ENCODE peak calls at places on chromosome 12, in six cellular contexts. D is OCI-LY7, X is neural progenitor cell, S is IMR-90, B is hepatocyte, Q is GM23248. R is an unnamed sample.

GRCh38 chr12:111180830-111181726 is 187.8 kb downstream of the PHETA1 start:
- DNase-seq in Q (peak), D (no peak), B (peak), X (no peak), S (peak), R (no peak)

GRCh38 chr12:66633676-66634075 is 45.2 kb downstream of the GRIP1 start:
- DNase-seq in Q (no peak), S (no peak), X (no peak), D (no peak), B (no peak), R (peak)

GRCh38 chr12:95623554-95624170 is 72.4 kb upstream of the USP44 start:
- DNase-seq in X (peak), S (peak), Q (peak), B (peak), D (peak), R (no peak)

GRCh38 chr12:97022831-97023230 is 115.8 kb downstream of the NEDD1 start:
- DNase-seq in B (no peak), D (no peak), X (no peak), S (no peak), Q (no peak), R (no peak)

GRCh38 chr12:1797011-1797901 is 23.1 kb upstream of the LRTM2 start:
- DNase-seq in B (no peak), S (no peak), X (no peak), Q (peak), D (no peak), R (no peak)

GRCh38 chr12:40946612-40947194 is 241.4 kb upstream of the PDZRN4 start:
- DNase-seq in B (peak), X (peak), S (peak), D (peak), Q (peak), R (no peak)

GRCh38 chr12:6532051-6532926 is 2.0 kb upstream of the GAPDH start:
- DNase-seq in D (peak), Q (peak), X (peak), S (peak), B (peak), R (peak)

GRCh38 chr12:112153900-112154234 is 28.5 kb downstream of the TRAFD1 start:
- DNase-seq in B (no peak), D (no peak), X (no peak), Q (no peak), S (no peak), R (no peak)

GRCh38 chr12:105882404-105882803 is 256.4 kb downstream of the NUAK1 start:
- DNase-seq in D (no peak), Q (peak), S (no peak), X (peak), B (no peak), R (no peak)

GRCh38 chr12:1859643-1860042 is 39.3 kb downstream of the LRTM2 start:
- DNase-seq in S (peak), Q (peak), B (no peak), X (no peak), D (no peak), R (no peak)

GRCh38 chr12:41202051-41202450 is 13.9 kb downstream of the PDZRN4 start:
- DNase-seq in Q (no peak), B (no peak), X (peak), S (no peak), D (no peak), R (no peak)

GRCh38 chr12:115338566-115339294 is 654.8 kb upstream of the TBX3 start:
- DNase-seq in B (no peak), X (no peak), Q (no peak), S (no peak), D (no peak), R (no peak)

GRCh38 chr12:121295746-121296617 is 527 bp downstream of the CAMKK2 start:
- DNase-seq in B (peak), Q (peak), D (peak), S (no peak), X (peak), R (no peak)

GRCh38 chr12:49962861-49963765 is 1.4 kb downstream of the AQP5 start:
- DNase-seq in D (no peak), X (peak), Q (peak), S (no peak), B (no peak), R (peak)

GRCh38 chr12:108620236-108620879 is 13.3 kb downstream of the SELPLG start:
- DNase-seq in Q (peak), D (no peak), S (peak), X (no peak), B (no peak), R (no peak)

GRCh38 chr12:4383304-4383865 is 3.9 kb upstream of the FGF23 start:
- DNase-seq in Q (no peak), B (peak), X (peak), S (no peak), D (peak), R (no peak)

GRCh38 chr12:21418403-21418802 is 19.1 kb upstream of the PYROXD1 start:
- DNase-seq in B (no peak), S (no peak), Q (no peak), D (no peak), X (no peak), R (no peak)

GRCh38 chr12:55933158-55933798 is 2.3 kb downstream of the DGKA start:
- DNase-seq in D (no peak), B (no peak), S (no peak), X (no peak), Q (peak), R (peak)

GRCh38 chr12:113996026-113996425 is 29.9 kb upstream of the RBM19 start:
- DNase-seq in B (no peak), D (no peak), S (no peak), Q (no peak), X (peak), R (no peak)

GRCh38 chr12:78674311-78675085 is 190.1 kb upstream of the SYT1 start:
- DNase-seq in Q (peak), D (no peak), S (peak), X (no peak), B (no peak), R (no peak)

GRCh38 chr12:95336387-95337067 is 118.9 kb downstream of the VEZT start:
- DNase-seq in X (peak), B (peak), Q (peak), D (peak), S (peak), R (no peak)

GRCh38 chr12:34396006-34396860 is 373.9 kb downstream of the ALG10 start:
- DNase-seq in S (no peak), D (no peak), B (no peak), X (no peak), Q (no peak), R (no peak)

GRCh38 chr12:11581179-11581755 is 68.2 kb upstream of the ETV6 start:
- DNase-seq in X (peak), D (peak), Q (peak), B (peak), S (peak), R (no peak)

GRCh38 chr12:119178544-119179334 is at the start of gene HSPB8:
- DNase-seq in D (no peak), X (peak), B (peak), S (peak), Q (peak), R (no peak)

DNA sequence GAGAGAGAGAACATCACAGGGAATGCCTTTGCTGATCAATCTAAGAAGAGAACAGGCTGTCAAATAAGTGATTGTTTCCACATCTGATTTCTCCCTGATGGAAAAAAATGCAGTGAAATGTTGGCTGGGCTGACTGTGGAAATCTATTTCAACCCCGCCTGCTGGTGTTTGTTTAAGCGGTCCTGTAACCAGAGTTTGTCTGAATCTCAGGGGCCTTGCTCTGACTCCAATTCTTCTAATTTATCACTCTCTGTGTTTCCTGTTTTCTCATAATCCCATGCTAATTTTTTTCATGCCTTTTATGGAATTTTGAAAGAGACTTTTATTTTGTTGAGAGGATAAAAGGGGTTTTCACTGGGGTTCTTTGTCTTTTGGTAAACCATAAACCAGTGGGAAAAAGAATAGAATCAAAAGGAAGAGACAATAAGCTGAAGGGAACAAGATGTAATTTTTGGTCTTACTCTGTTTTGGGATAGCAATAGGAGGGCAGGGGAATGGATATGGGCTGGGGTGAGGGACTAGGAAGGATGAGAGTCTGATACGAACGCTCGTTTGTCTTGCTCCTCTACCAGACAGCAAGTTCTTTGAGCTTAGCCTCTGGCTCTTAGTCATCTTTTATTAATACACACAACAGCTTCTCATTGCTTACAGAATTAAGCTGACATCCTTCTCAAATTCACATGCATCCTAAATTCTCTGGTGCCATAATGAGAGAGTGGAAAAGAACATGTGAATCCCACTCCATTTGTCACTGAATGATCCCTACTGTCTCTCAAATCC is 8.0 kb upstream of the MGP start:
- DNase-seq in Q (no peak), X (no peak), S (peak), D (no peak), B (no peak), R (no peak)
- H2AFZ ChIP-seq in Q (no peak), X (peak), S (no peak), D (no peak), B (peak), R (no peak)

GRCh38 chr12:52243264-52243773 is 10.3 kb downstream of the KRT7 start:
- DNase-seq in X (no peak), S (peak), D (no peak), Q (peak), B (no peak), R (no peak)
- H3K27ac ChIP-seq in X (no peak), S (no peak), D (no peak), Q (peak), B (no peak), R (peak)

GRCh38 chr12:43278268-43278832 is 273.7 kb downstream of the ADAMTS20 start:
- DNase-seq in Q (peak), X (no peak), B (peak), S (no peak), D (peak), R (no peak)
- H2AFZ ChIP-seq in Q (no peak), X (no peak), B (no peak), S (no peak), D (no peak), R (no peak)

DNA sequence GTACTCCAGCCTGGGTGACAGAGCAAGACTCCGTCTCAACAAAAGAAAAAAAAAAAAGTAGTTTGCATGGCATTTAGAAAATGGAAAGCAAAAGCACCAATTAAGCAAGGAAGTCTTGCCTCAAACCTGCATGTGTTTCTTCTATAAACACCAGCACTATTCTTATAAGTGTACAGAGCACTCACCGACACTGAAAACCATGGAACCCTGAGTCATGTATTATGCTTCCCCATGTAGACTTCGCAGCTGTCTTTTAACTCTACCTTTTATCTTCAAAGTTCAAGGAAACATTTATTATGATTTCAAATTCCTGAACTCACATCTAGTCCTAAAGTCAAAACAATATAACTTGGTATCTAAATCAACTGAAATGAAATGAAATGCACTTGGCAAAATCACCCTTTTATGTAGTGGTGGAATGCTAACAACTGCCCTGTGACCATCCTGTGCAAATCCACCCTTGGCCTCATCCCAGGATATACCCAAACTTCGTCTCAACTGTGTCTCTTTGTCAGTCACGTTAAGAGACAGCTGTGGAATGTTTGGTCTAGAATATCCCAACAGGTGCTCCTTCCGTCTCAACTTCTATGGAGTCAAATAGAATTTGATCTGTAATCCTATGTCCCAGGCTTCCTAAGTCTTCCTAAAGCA is 4.8 kb downstream of the BCAT1 start:
- DNase-seq in D (no peak), B (no peak), X (no peak), Q (no peak), S (peak), R (no peak)
- H3K27ac ChIP-seq in D (no peak), B (no peak), X (no peak), Q (no peak), S (peak), R (no peak)

DNA sequence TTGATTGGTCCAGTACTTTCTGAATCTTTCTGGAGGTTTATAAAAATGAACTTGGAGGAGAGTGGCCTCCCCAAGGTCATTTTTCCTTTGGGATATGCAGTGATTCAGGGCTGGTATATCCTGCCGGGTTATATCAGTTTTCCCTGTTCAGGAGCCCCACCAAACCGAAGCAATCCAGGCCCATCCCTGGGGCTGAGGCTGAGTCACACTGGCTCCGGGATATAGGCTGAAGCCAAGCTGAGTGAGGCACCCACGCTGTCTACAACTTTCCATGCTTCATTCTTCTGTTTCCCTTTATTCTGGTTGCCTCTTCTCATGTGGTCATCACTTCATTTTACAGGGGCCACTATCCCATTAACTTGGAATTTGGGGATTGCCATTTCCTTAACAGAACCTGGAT is 3.4 kb downstream of the SSPN start:
- DNase-seq in Q (peak), X (no peak), S (peak), D (no peak), B (peak), R (no peak)
- H2AFZ ChIP-seq in Q (peak), X (no peak), S (peak), D (no peak), B (no peak), R (no peak)